ENCODE peak calls at places on chromosomes 12 and 14, in nine cellular contexts. One of them, this sample, is unnamed.

GRCh38 chr14:76872796-76873432 is 46.7 kb downstream of the LRRC74A start:
- DNase-seq in psoas muscle: peak
- DNase-seq in transverse colon: peak
- DNase-seq in upper lobe of right lung: peak
- DNase-seq in brain microvascular endothelial cell: peak
- DNase-seq in DND-41: peak
- DNase-seq in uterus: peak
- DNase-seq in left lung: peak
- DNase-seq in OCI-LY7: peak
- DNase-seq in this sample: peak

GRCh38 chr14:73740921-73741326 is 26.7 kb upstream of the PNMA1 start:
- DNase-seq in psoas muscle: peak
- DNase-seq in transverse colon: peak
- DNase-seq in upper lobe of right lung: peak
- DNase-seq in brain microvascular endothelial cell: no peak
- DNase-seq in DND-41: no peak
- DNase-seq in uterus: peak
- DNase-seq in left lung: peak
- DNase-seq in OCI-LY7: no peak
- DNase-seq in this sample: peak

GRCh38 chr12:88519802-88520435 is 60.4 kb downstream of the KITLG start:
- DNase-seq in psoas muscle: no peak
- DNase-seq in transverse colon: no peak
- DNase-seq in upper lobe of right lung: no peak
- DNase-seq in brain microvascular endothelial cell: no peak
- DNase-seq in DND-41: no peak
- DNase-seq in uterus: no peak
- DNase-seq in left lung: no peak
- DNase-seq in OCI-LY7: no peak
- DNase-seq in this sample: peak

GRCh38 chr12:79055926-79056674 is 191.5 kb downstream of the SYT1 start:
- DNase-seq in psoas muscle: no peak
- DNase-seq in transverse colon: no peak
- DNase-seq in upper lobe of right lung: no peak
- DNase-seq in brain microvascular endothelial cell: peak
- DNase-seq in DND-41: no peak
- DNase-seq in uterus: no peak
- DNase-seq in left lung: no peak
- DNase-seq in OCI-LY7: no peak
- DNase-seq in this sample: peak

GRCh38 chr12:75759842-75760260 is 248.4 kb upstream of the KRR1 start:
- DNase-seq in psoas muscle: no peak
- DNase-seq in transverse colon: no peak
- DNase-seq in upper lobe of right lung: no peak
- DNase-seq in brain microvascular endothelial cell: peak
- DNase-seq in DND-41: no peak
- DNase-seq in uterus: no peak
- DNase-seq in left lung: no peak
- DNase-seq in OCI-LY7: no peak
- DNase-seq in this sample: peak

GRCh38 chr14:77912754-77913556 is 113.0 kb downstream of the ADCK1 start:
- DNase-seq in psoas muscle: peak
- DNase-seq in transverse colon: no peak
- DNase-seq in upper lobe of right lung: no peak
- DNase-seq in brain microvascular endothelial cell: no peak
- DNase-seq in DND-41: no peak
- DNase-seq in uterus: no peak
- DNase-seq in left lung: no peak
- DNase-seq in OCI-LY7: no peak
- DNase-seq in this sample: no peak

GRCh38 chr12:2944401-2945047 is 14.7 kb upstream of the TEAD4 start:
- DNase-seq in psoas muscle: peak
- DNase-seq in transverse colon: peak
- DNase-seq in upper lobe of right lung: peak
- DNase-seq in brain microvascular endothelial cell: no peak
- DNase-seq in DND-41: peak
- DNase-seq in uterus: peak
- DNase-seq in left lung: no peak
- DNase-seq in OCI-LY7: peak
- DNase-seq in this sample: peak

GRCh38 chr14:70822706-70823185 is 13.4 kb upstream of the MAP3K9 start:
- DNase-seq in psoas muscle: no peak
- DNase-seq in transverse colon: peak
- DNase-seq in upper lobe of right lung: peak
- DNase-seq in brain microvascular endothelial cell: no peak
- DNase-seq in DND-41: peak
- DNase-seq in uterus: peak
- DNase-seq in left lung: peak
- DNase-seq in OCI-LY7: no peak
- DNase-seq in this sample: no peak

GRCh38 chr12:38152816-38153736 is 163.5 kb upstream of the ALG10B start:
- DNase-seq in psoas muscle: peak
- DNase-seq in transverse colon: no peak
- DNase-seq in upper lobe of right lung: peak
- DNase-seq in brain microvascular endothelial cell: no peak
- DNase-seq in DND-41: no peak
- DNase-seq in uterus: no peak
- DNase-seq in left lung: peak
- DNase-seq in OCI-LY7: no peak
- DNase-seq in this sample: no peak

GRCh38 chr12:101323255-101323654 is 43.4 kb downstream of the UTP20 start:
- DNase-seq in psoas muscle: no peak
- DNase-seq in transverse colon: no peak
- DNase-seq in upper lobe of right lung: no peak
- DNase-seq in brain microvascular endothelial cell: no peak
- DNase-seq in DND-41: no peak
- DNase-seq in uterus: no peak
- DNase-seq in left lung: no peak
- DNase-seq in OCI-LY7: no peak
- DNase-seq in this sample: no peak

GRCh38 chr14:95424533-95424932 is 91.9 kb downstream of the SYNE3 start:
- DNase-seq in psoas muscle: no peak
- DNase-seq in transverse colon: no peak
- DNase-seq in upper lobe of right lung: no peak
- DNase-seq in brain microvascular endothelial cell: no peak
- DNase-seq in DND-41: no peak
- DNase-seq in uterus: peak
- DNase-seq in left lung: no peak
- DNase-seq in OCI-LY7: no peak
- DNase-seq in this sample: no peak

GRCh38 chr12:25063873-25064598 is 115.1 kb upstream of the BCAT1 start:
- DNase-seq in psoas muscle: no peak
- DNase-seq in transverse colon: no peak
- DNase-seq in upper lobe of right lung: no peak
- DNase-seq in brain microvascular endothelial cell: no peak
- DNase-seq in DND-41: no peak
- DNase-seq in uterus: no peak
- DNase-seq in left lung: no peak
- DNase-seq in OCI-LY7: no peak
- DNase-seq in this sample: no peak

GRCh38 chr12:62933220-62933870 is 1.6 kb downstream of the PPM1H start:
- DNase-seq in psoas muscle: peak
- DNase-seq in transverse colon: peak
- DNase-seq in upper lobe of right lung: no peak
- DNase-seq in brain microvascular endothelial cell: no peak
- DNase-seq in DND-41: no peak
- DNase-seq in uterus: no peak
- DNase-seq in left lung: peak
- DNase-seq in OCI-LY7: no peak
- DNase-seq in this sample: no peak

GRCh38 chr14:56892959-56893358 is 82.7 kb upstream of the OTX2 start:
- DNase-seq in psoas muscle: no peak
- DNase-seq in transverse colon: no peak
- DNase-seq in upper lobe of right lung: no peak
- DNase-seq in brain microvascular endothelial cell: no peak
- DNase-seq in DND-41: no peak
- DNase-seq in uterus: no peak
- DNase-seq in left lung: no peak
- DNase-seq in OCI-LY7: no peak
- DNase-seq in this sample: no peak

GRCh38 chr14:74574706-74575105 is 37.3 kb downstream of the LTBP2 start:
- DNase-seq in psoas muscle: peak
- DNase-seq in transverse colon: no peak
- DNase-seq in upper lobe of right lung: no peak
- DNase-seq in brain microvascular endothelial cell: no peak
- DNase-seq in DND-41: no peak
- DNase-seq in uterus: no peak
- DNase-seq in left lung: no peak
- DNase-seq in OCI-LY7: peak
- DNase-seq in this sample: no peak

GRCh38 chr14:52649511-52649910 is 45.8 kb downstream of the ERO1A start:
- DNase-seq in psoas muscle: no peak
- DNase-seq in transverse colon: no peak
- DNase-seq in upper lobe of right lung: no peak
- DNase-seq in brain microvascular endothelial cell: no peak
- DNase-seq in DND-41: no peak
- DNase-seq in uterus: no peak
- DNase-seq in left lung: no peak
- DNase-seq in OCI-LY7: no peak
- DNase-seq in this sample: no peak

GRCh38 chr12:114876968-114877680 is 193.1 kb upstream of the TBX3 start:
- DNase-seq in psoas muscle: no peak
- DNase-seq in transverse colon: no peak
- DNase-seq in upper lobe of right lung: no peak
- DNase-seq in brain microvascular endothelial cell: no peak
- DNase-seq in DND-41: no peak
- DNase-seq in uterus: no peak
- DNase-seq in left lung: no peak
- DNase-seq in OCI-LY7: no peak
- DNase-seq in this sample: no peak

GRCh38 chr12:12376636-12377448 is 20.0 kb downstream of the BORCS5 start:
- DNase-seq in psoas muscle: no peak
- DNase-seq in transverse colon: no peak
- DNase-seq in upper lobe of right lung: no peak
- DNase-seq in brain microvascular endothelial cell: peak
- DNase-seq in DND-41: peak
- DNase-seq in uterus: no peak
- DNase-seq in left lung: peak
- DNase-seq in OCI-LY7: peak
- DNase-seq in this sample: peak

GRCh38 chr12:26863515-26863914 is 30.5 kb upstream of the ITPR2 start:
- DNase-seq in psoas muscle: no peak
- DNase-seq in transverse colon: no peak
- DNase-seq in upper lobe of right lung: no peak
- DNase-seq in brain microvascular endothelial cell: no peak
- DNase-seq in DND-41: peak
- DNase-seq in uterus: no peak
- DNase-seq in left lung: no peak
- DNase-seq in OCI-LY7: peak
- DNase-seq in this sample: no peak
- TF ChIP-seq CTCF in psoas muscle: no peak
- TF ChIP-seq CTCF in transverse colon: no peak
- TF ChIP-seq CTCF in upper lobe of right lung: peak
- TF ChIP-seq CTCF in brain microvascular endothelial cell: peak
- TF ChIP-seq CTCF in DND-41: peak
- TF ChIP-seq CTCF in uterus: no peak
- TF ChIP-seq CTCF in left lung: no peak
- TF ChIP-seq CTCF in OCI-LY7: peak
- TF ChIP-seq CTCF in this sample: no peak

DNA sequence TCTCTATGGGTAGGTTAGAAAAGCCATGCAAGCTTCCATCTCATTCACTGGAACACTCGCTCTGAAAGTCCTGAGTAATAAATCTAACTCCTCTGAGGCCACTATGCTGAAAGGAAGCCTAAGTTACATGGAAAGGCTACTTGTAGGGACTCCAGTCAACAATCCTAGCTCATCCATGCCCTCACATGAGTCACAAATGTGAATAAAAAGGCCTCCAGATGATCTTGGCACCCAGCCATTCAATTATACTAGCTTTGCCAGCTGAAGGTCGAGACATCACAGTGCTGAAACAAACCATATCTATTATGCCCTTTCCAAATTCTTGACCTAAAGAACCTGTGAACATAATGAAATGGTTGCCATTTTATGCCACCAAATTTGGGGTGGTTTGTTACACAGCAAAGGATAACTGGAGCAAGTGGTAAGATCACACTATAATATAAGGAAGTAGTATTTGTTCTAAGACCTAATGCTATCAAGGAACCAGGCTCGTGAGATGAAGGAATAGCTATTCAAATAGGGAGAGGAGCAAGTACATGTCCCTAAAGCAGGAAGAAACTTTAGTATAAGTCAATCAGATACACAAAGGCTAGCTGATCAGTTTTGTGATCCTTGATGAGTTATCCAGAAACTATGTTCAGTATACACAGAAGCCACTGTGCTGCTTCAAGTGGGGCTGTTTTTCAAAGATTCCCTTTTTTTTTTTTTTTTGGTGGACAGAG is 142.1 kb downstream of the MED13L start:
- DNase-seq in psoas muscle: no peak
- DNase-seq in transverse colon: no peak
- DNase-seq in upper lobe of right lung: no peak
- DNase-seq in brain microvascular endothelial cell: peak
- DNase-seq in DND-41: no peak
- DNase-seq in uterus: no peak
- DNase-seq in left lung: no peak
- DNase-seq in OCI-LY7: no peak
- DNase-seq in this sample: peak
- H3K27ac ChIP-seq in psoas muscle: peak
- H3K27ac ChIP-seq in transverse colon: peak
- H3K27ac ChIP-seq in upper lobe of right lung: no peak
- H3K27ac ChIP-seq in brain microvascular endothelial cell: peak
- H3K27ac ChIP-seq in DND-41: no peak
- H3K27ac ChIP-seq in uterus: no peak
- H3K27ac ChIP-seq in left lung: no peak
- H3K27ac ChIP-seq in OCI-LY7: no peak
- H3K27ac ChIP-seq in this sample: peak

DNA sequence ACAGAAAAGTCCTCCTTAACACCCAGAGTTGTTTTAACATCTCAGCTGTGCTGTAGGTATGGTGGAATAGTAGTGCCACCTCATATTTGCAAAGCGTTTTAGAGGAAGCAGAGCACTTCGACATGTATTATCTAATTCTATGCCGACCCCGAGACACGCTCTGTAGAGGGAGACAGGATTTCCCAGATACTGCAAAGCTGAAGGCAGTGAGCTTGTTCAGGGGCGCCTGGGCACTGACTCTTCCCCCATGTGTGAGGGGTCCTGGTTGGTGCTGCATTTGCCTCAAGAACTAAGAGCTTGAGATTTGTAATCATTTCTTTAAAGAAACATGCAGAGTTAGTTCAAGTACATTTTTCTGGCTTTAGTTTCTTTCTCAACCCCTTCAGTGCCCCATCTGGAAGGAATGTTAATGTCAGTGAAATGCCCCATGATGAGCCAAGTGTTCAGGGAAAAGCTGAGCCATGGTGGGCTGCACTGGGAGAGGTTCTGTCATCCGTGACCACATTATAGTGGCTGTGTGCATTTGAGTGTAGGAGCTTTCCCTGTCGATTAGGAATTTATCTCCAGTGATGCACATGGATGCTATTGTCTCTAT is 66.3 kb downstream of the MBIP start:
- DNase-seq in psoas muscle: no peak
- DNase-seq in transverse colon: no peak
- DNase-seq in upper lobe of right lung: no peak
- DNase-seq in brain microvascular endothelial cell: peak
- DNase-seq in DND-41: no peak
- DNase-seq in uterus: no peak
- DNase-seq in left lung: no peak
- DNase-seq in OCI-LY7: no peak
- DNase-seq in this sample: no peak
- TF ChIP-seq CTCF in psoas muscle: no peak
- TF ChIP-seq CTCF in transverse colon: no peak
- TF ChIP-seq CTCF in upper lobe of right lung: peak
- TF ChIP-seq CTCF in brain microvascular endothelial cell: no peak
- TF ChIP-seq CTCF in DND-41: no peak
- TF ChIP-seq CTCF in uterus: no peak
- TF ChIP-seq CTCF in left lung: no peak
- TF ChIP-seq CTCF in OCI-LY7: no peak
- TF ChIP-seq CTCF in this sample: no peak

GRCh38 chr12:56189918-56190694 is 823 bp upstream of the SMARCC2 start:
- DNase-seq in psoas muscle: peak
- DNase-seq in transverse colon: peak
- DNase-seq in upper lobe of right lung: peak
- DNase-seq in brain microvascular endothelial cell: peak
- DNase-seq in DND-41: peak
- DNase-seq in uterus: peak
- DNase-seq in left lung: peak
- DNase-seq in OCI-LY7: peak
- DNase-seq in this sample: peak
- H3K27ac ChIP-seq in psoas muscle: peak
- H3K27ac ChIP-seq in transverse colon: peak
- H3K27ac ChIP-seq in upper lobe of right lung: peak
- H3K27ac ChIP-seq in brain microvascular endothelial cell: no peak
- H3K27ac ChIP-seq in DND-41: peak
- H3K27ac ChIP-seq in uterus: peak
- H3K27ac ChIP-seq in left lung: peak
- H3K27ac ChIP-seq in OCI-LY7: peak
- H3K27ac ChIP-seq in this sample: peak